ENCODE peak calls at places on chromosomes 4 and X, in five cellular contexts. T is mesenteric fat pad, S is amygdala, N is cardiac fibroblast, Y is NCI-H526. O is an unnamed sample.

GRCh38 chrX:38233891-38234807 is 13.5 kb upstream of the SRPX start:
- DNase-seq in T (no peak), S (no peak), N (peak; percentile 97), Y (no peak), O (no peak)

GRCh38 chrX:39654183-39654925 is 443.4 kb downstream of the BCOR start:
- DNase-seq in T (no peak), S (no peak), N (no peak), Y (no peak), O (no peak)

GRCh38 chr4:79232555-79232954 is 93.3 kb downstream of the NAA11 start:
- DNase-seq in T (no peak), S (no peak), N (peak; percentile 69), Y (no peak), O (no peak)

GRCh38 chr4:2289955-2290333 is 28.0 kb upstream of the MXD4 start:
- DNase-seq in T (no peak), S (no peak), N (no peak), Y (no peak), O (no peak)

GRCh38 chr4:61024610-61025009 is 175.5 kb upstream of the ADGRL3 start:
- DNase-seq in T (no peak), S (no peak), N (no peak), Y (no peak), O (no peak)

GRCh38 chr4:14742054-14742453 is 260.2 kb upstream of the CPEB2 start:
- DNase-seq in T (no peak), S (no peak), N (no peak), Y (no peak), O (no peak)

GRCh38 chr4:101346562-101347266 is 612 bp downstream of the PPP3CA start:
- DNase-seq in T (peak; percentile 91), S (peak; percentile 48), N (peak; percentile 79), Y (peak; percentile 65), O (peak; percentile 35)

GRCh38 chr4:142901166-142901662 is 55.1 kb upstream of the INPP4B start:
- DNase-seq in T (no peak), S (no peak), N (peak; percentile 2), Y (no peak), O (no peak)

GRCh38 chr4:95318483-95318882 is 230.3 kb downstream of the UNC5C start:
- DNase-seq in T (no peak), S (no peak), N (no peak), Y (no peak), O (peak; percentile 5)

GRCh38 chrX:119693032-119693995 is at the start of gene SEPTIN6:
- DNase-seq in T (peak; percentile 90), S (peak; percentile 23), N (peak; percentile 76), Y (peak; percentile 47), O (peak; percentile 85)

GRCh38 chrX:17471121-17471520 is 96.1 kb downstream of the NHS start:
- DNase-seq in T (no peak), S (no peak), N (no peak), Y (no peak), O (no peak)

GRCh38 chr4:6602289-6602688 is 27.3 kb downstream of the MAN2B2 start:
- DNase-seq in T (no peak), S (no peak), N (no peak), Y (no peak), O (no peak)

GRCh38 chr4:124206779-124207605 is 505.5 kb downstream of the ANKRD50 start:
- DNase-seq in T (no peak), S (no peak), N (peak; percentile 41), Y (no peak), O (no peak)

GRCh38 chrX:103562801-103563200 is 22.5 kb upstream of the TCEAL4 start:
- DNase-seq in T (no peak), S (no peak), N (no peak), Y (no peak), O (no peak)

O was measured in PC-9.